ENCODE peak calls at places on chromosomes 6 and 20, in four cellular contexts. C is HepG2, E is GM12878, X is K562. S is an unnamed sample.

GRCh38 chr6:25166955-25167753 is 112.0 kb upstream of the CARMIL1 start:
- DNase-seq in C (no peak), X (no peak), E (no peak), S (no peak)

GRCh38 chr6:66264376-66264775 is 557.4 kb upstream of the EYS start:
- DNase-seq in C (no peak), X (no peak), E (no peak), S (no peak)

GRCh38 chr6:21935561-21936028 is 342.0 kb downstream of the SOX4 start:
- DNase-seq in C (peak; percentile 36), E (no peak), X (peak; percentile 34), S (peak; percentile 71)

GRCh38 chr6:167145468-167145867 is 12.3 kb downstream of the GPR31 start:
- DNase-seq in C (no peak), X (no peak), E (no peak), S (no peak)

GRCh38 chr6:28399370-28400121 is at the start of gene ZSCAN12:
- DNase-seq in X (peak; percentile 90), C (peak; percentile 86), E (peak; percentile 61), S (peak; percentile 81)

GRCh38 chr20:56949318-56949717 is 317.1 kb downstream of the BMP7 start:
- DNase-seq in X (peak; percentile 24), C (no peak), E (no peak), S (peak; percentile 49)

GRCh38 chr6:131997450-131998153 is 46.4 kb upstream of the CCN2 start:
- DNase-seq in E (no peak), C (peak; percentile 37), X (no peak), S (no peak)

GRCh38 chr6:89862281-89862680 is 32.0 kb upstream of the GJA10 start:
- DNase-seq in X (no peak), C (no peak), E (peak; percentile 86), S (no peak)

GRCh38 chr20:64062276-64062595 is 762 bp upstream of the TCEA2 start:
- DNase-seq in C (no peak), X (no peak), E (no peak), S (no peak)

GRCh38 chr20:22582960-22583772 is 1.2 kb downstream of the FOXA2 start:
- DNase-seq in C (peak; percentile 36), E (no peak), X (no peak), S (peak; percentile 41)

GRCh38 chr20:32338665-32339064 is 19.5 kb upstream of the ASXL1 start:
- DNase-seq in C (peak; percentile 54), E (no peak), X (no peak), S (no peak)

GRCh38 chr6:163600331-163600730 is 185.8 kb downstream of the QKI start:
- DNase-seq in X (no peak), E (no peak), C (no peak), S (no peak)

GRCh38 chr6:166815629-166816028 is 140.7 kb downstream of the RNASET2 start:
- DNase-seq in E (no peak), C (no peak), X (no peak), S (no peak)

GRCh38 chr6:20117474-20117873 is 94.8 kb downstream of the MBOAT1 start:
- DNase-seq in X (no peak), E (no peak), C (no peak), S (peak; percentile 16)

GRCh38 chr20:25072226-25072811 is 9.6 kb downstream of the VSX1 start:
- DNase-seq in C (no peak), X (no peak), E (no peak), S (no peak)

GRCh38 chr20:45538209-45538798 is 978 bp downstream of the WFDC6 start:
- DNase-seq in C (no peak), E (no peak), X (no peak), S (peak; percentile 60)

GRCh38 chr6:52893221-52893620 is 16.3 kb downstream of the GSTA3 start:
- DNase-seq in E (no peak), C (no peak), X (no peak), S (no peak)

GRCh38 chr6:52881996-52882841 is 27.3 kb downstream of the GSTA3 start:
- DNase-seq in C (peak; percentile 69), E (peak; percentile 26), X (peak; percentile 81), S (peak; percentile 73)

GRCh38 chr6:52893803-52894202 is 15.7 kb downstream of the GSTA3 start:
- DNase-seq in E (no peak), X (no peak), C (no peak), S (no peak)

GRCh38 chr6:52890018-52890417 is 19.5 kb downstream of the GSTA3 start:
- DNase-seq in E (no peak), C (no peak), X (no peak), S (no peak)

GRCh38 chr6:52887912-52888535 is 21.5 kb downstream of the GSTA3 start:
- DNase-seq in E (no peak), X (no peak), C (no peak), S (no peak)
- TF ChIP-seq ATF2 in E (no peak), X (no peak), C (no peak), S (no peak)

GRCh38 chr6:53530346-53530745 is 14.6 kb downstream of the GCLC start:
- DNase-seq in C (no peak), X (no peak), E (no peak), S (peak; percentile 28)
- TF ChIP-seq ATF3 in C (no peak), X (no peak), E (no peak), S (no peak)

GRCh38 chr6:169885131-169885530 is 133.7 kb downstream of the ERMARD start:
- DNase-seq in X (no peak), C (no peak), E (no peak), S (no peak)

GRCh38 chr6:169884158-169884557 is 132.7 kb downstream of the ERMARD start:
- DNase-seq in E (no peak), X (no peak), C (no peak), S (no peak)

GRCh38 chr6:169881398-169881797 is 130.0 kb downstream of the ERMARD start:
- DNase-seq in X (no peak), E (no peak), C (no peak), S (no peak)

GRCh38 chr6:169881976-169882375 is 130.6 kb downstream of the ERMARD start:
- DNase-seq in X (no peak), E (no peak), C (no peak), S (no peak)

GRCh38 chr6:169883316-169883715 is 131.9 kb downstream of the ERMARD start:
- DNase-seq in C (peak; percentile 20), E (no peak), X (no peak), S (no peak)
- TF ChIP-seq CREM in C (no peak), E (no peak), X (no peak), S (no peak)

GRCh38 chr6:109722564-109723254 is 31.6 kb downstream of the FIG4 start:
- DNase-seq in E (no peak), X (no peak), C (no peak), S (no peak)

GRCh38 chr6:109715616-109716015 is 24.5 kb downstream of the FIG4 start:
- DNase-seq in C (no peak), X (no peak), E (no peak), S (no peak)

GRCh38 chr6:109720336-109720735 is 29.2 kb downstream of the FIG4 start:
- DNase-seq in X (no peak), C (no peak), E (no peak), S (no peak)

GRCh38 chr6:109717971-109718370 is 26.9 kb downstream of the FIG4 start:
- DNase-seq in E (no peak), C (no peak), X (no peak), S (no peak)

DNA sequence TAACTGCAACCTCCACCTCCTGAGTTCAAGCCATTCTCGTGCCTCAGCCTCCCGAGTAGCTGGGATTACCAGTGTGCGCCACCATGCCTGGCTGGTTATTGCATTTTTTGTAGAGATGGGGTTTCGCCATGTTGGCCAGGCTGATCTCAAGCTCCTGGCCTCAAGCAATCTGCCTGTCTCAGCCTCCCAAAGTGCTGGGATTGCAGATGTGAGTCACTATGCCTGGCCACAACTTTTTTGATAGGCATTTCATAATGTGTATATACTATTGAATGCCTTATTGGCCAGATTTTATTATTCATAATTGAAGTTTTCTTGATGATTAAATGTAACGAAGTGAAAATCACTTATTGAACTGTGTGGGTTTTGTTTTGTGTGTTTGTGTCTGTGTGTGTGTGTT is 27.9 kb downstream of the FIG4 start:
- DNase-seq in C (no peak), X (no peak), E (no peak), S (no peak)
- TF ChIP-seq ATF2 in C (no peak), X (no peak), E (no peak), S (no peak)

GRCh38 chr6:23499549-23499948 is 626.5 kb upstream of the NRSN1 start:
- DNase-seq in X (no peak), E (no peak), C (no peak), S (no peak)
- TF ChIP-seq ATF3 in X (no peak), E (no peak), C (no peak), S (no peak)

GRCh38 chr6:123841067-123841896 is 37.6 kb downstream of the NKAIN2 start:
- DNase-seq in E (no peak), C (no peak), X (no peak), S (no peak)

GRCh38 chr6:123838612-123839279 is 35.1 kb downstream of the NKAIN2 start:
- DNase-seq in E (no peak), X (no peak), C (no peak), S (no peak)
- TF ChIP-seq CREM in E (no peak), X (no peak), C (no peak), S (no peak)

GRCh38 chr6:107114213-107114871 is 973 bp downstream of the BEND3 start:
- DNase-seq in C (peak; percentile 61), E (no peak), X (peak; percentile 91), S (peak; percentile 82)

GRCh38 chr6:107116328-107116892 is 1.1 kb upstream of the BEND3 start:
- DNase-seq in E (no peak), X (peak; percentile 38), C (no peak), S (peak; percentile 52)

GRCh38 chr6:107116923-107117417 is 1.7 kb upstream of the BEND3 start:
- DNase-seq in E (no peak), C (no peak), X (no peak), S (no peak)

GRCh38 chr6:107114872-107115694 is at the start of gene BEND3:
- DNase-seq in X (peak; percentile 70), C (no peak), E (no peak), S (peak; percentile 52)

GRCh38 chr6:107115695-107116327 is 496 bp upstream of the BEND3 start:
- DNase-seq in X (peak; percentile 70), E (no peak), C (peak; percentile 68), S (peak; percentile 81)
- TF ChIP-seq ATF2 in X (no peak), E (no peak), C (no peak), S (no peak)